ENCODE peak calls at places on chromosomes 12 and 14, in ten cellular contexts. One of them, this sample, is unnamed.

GRCh38 chr12:60535363-60535762 is 939.5 kb downstream of the SLC16A7 start:
- DNase-seq in choroid plexus epithelial cell: peak; percentile 2
- DNase-seq in substantia nigra: no peak
- DNase-seq in hepatic stellate cell: no peak
- DNase-seq in GM06990: no peak
- DNase-seq in CD4-positive, alpha-beta memory T cell: no peak
- DNase-seq in BE2C: no peak
- DNase-seq in brain microvascular endothelial cell: no peak
- DNase-seq in T-helper 2 cell: no peak
- DNase-seq in astrocyte of the cerebellum: no peak
- DNase-seq in this sample: no peak

GRCh38 chr12:93990832-93991748 is 157.3 kb upstream of the PLXNC1 start:
- DNase-seq in choroid plexus epithelial cell: peak; percentile 73
- DNase-seq in substantia nigra: peak; percentile 32
- DNase-seq in hepatic stellate cell: peak; percentile 22
- DNase-seq in GM06990: no peak
- DNase-seq in CD4-positive, alpha-beta memory T cell: no peak
- DNase-seq in BE2C: peak; percentile 36
- DNase-seq in brain microvascular endothelial cell: peak; percentile 58
- DNase-seq in T-helper 2 cell: no peak
- DNase-seq in astrocyte of the cerebellum: peak; percentile 27
- DNase-seq in this sample: peak; percentile 13

GRCh38 chr12:16349132-16349463 is 1.7 kb downstream of the MGST1 start:
- DNase-seq in choroid plexus epithelial cell: peak; percentile 96
- DNase-seq in substantia nigra: no peak
- DNase-seq in hepatic stellate cell: peak; percentile 33
- DNase-seq in GM06990: no peak
- DNase-seq in CD4-positive, alpha-beta memory T cell: no peak
- DNase-seq in BE2C: no peak
- DNase-seq in brain microvascular endothelial cell: peak; percentile 95
- DNase-seq in T-helper 2 cell: no peak
- DNase-seq in astrocyte of the cerebellum: peak; percentile 79
- DNase-seq in this sample: no peak

GRCh38 chr12:120799417-120800045 is 73.9 kb downstream of the ACADS start:
- DNase-seq in choroid plexus epithelial cell: no peak
- DNase-seq in substantia nigra: no peak
- DNase-seq in hepatic stellate cell: no peak
- DNase-seq in GM06990: no peak
- DNase-seq in CD4-positive, alpha-beta memory T cell: no peak
- DNase-seq in BE2C: no peak
- DNase-seq in brain microvascular endothelial cell: no peak
- DNase-seq in T-helper 2 cell: no peak
- DNase-seq in astrocyte of the cerebellum: no peak
- DNase-seq in this sample: no peak

GRCh38 chr12:56120158-56120846 is 2.2 kb downstream of the ZC3H10 start:
- DNase-seq in choroid plexus epithelial cell: peak; percentile 16
- DNase-seq in substantia nigra: no peak
- DNase-seq in hepatic stellate cell: no peak
- DNase-seq in GM06990: no peak
- DNase-seq in CD4-positive, alpha-beta memory T cell: no peak
- DNase-seq in BE2C: no peak
- DNase-seq in brain microvascular endothelial cell: no peak
- DNase-seq in T-helper 2 cell: no peak
- DNase-seq in astrocyte of the cerebellum: no peak
- DNase-seq in this sample: no peak

GRCh38 chr14:66137076-66137475 is 349.1 kb upstream of the CCDC196 start:
- DNase-seq in choroid plexus epithelial cell: no peak
- DNase-seq in substantia nigra: no peak
- DNase-seq in hepatic stellate cell: no peak
- DNase-seq in GM06990: no peak
- DNase-seq in CD4-positive, alpha-beta memory T cell: no peak
- DNase-seq in BE2C: no peak
- DNase-seq in brain microvascular endothelial cell: no peak
- DNase-seq in T-helper 2 cell: no peak
- DNase-seq in astrocyte of the cerebellum: no peak
- DNase-seq in this sample: no peak

GRCh38 chr12:21527451-21528180 is 1.5 kb downstream of the SPX start:
- DNase-seq in choroid plexus epithelial cell: peak; percentile 48
- DNase-seq in substantia nigra: peak; percentile 61
- DNase-seq in hepatic stellate cell: peak; percentile 40
- DNase-seq in GM06990: peak; percentile 64
- DNase-seq in CD4-positive, alpha-beta memory T cell: peak; percentile 58
- DNase-seq in BE2C: peak; percentile 75
- DNase-seq in brain microvascular endothelial cell: peak; percentile 25
- DNase-seq in T-helper 2 cell: peak; percentile 37
- DNase-seq in astrocyte of the cerebellum: no peak
- DNase-seq in this sample: no peak

GRCh38 chr12:117977373-117977772 is 8.6 kb upstream of the KSR2 start:
- DNase-seq in choroid plexus epithelial cell: no peak
- DNase-seq in substantia nigra: no peak
- DNase-seq in hepatic stellate cell: no peak
- DNase-seq in GM06990: no peak
- DNase-seq in CD4-positive, alpha-beta memory T cell: no peak
- DNase-seq in BE2C: no peak
- DNase-seq in brain microvascular endothelial cell: no peak
- DNase-seq in T-helper 2 cell: no peak
- DNase-seq in astrocyte of the cerebellum: no peak
- DNase-seq in this sample: no peak

GRCh38 chr14:96861568-96862310 is 64.6 kb downstream of the VRK1 start:
- DNase-seq in choroid plexus epithelial cell: no peak
- DNase-seq in substantia nigra: no peak
- DNase-seq in hepatic stellate cell: no peak
- DNase-seq in GM06990: no peak
- DNase-seq in CD4-positive, alpha-beta memory T cell: no peak
- DNase-seq in BE2C: no peak
- DNase-seq in brain microvascular endothelial cell: no peak
- DNase-seq in T-helper 2 cell: no peak
- DNase-seq in astrocyte of the cerebellum: no peak
- DNase-seq in this sample: no peak

GRCh38 chr12:93380480-93381121 is 2.9 kb downstream of the NUDT4 start:
- DNase-seq in choroid plexus epithelial cell: peak; percentile 62
- DNase-seq in substantia nigra: no peak
- DNase-seq in hepatic stellate cell: peak; percentile 30
- DNase-seq in GM06990: no peak
- DNase-seq in CD4-positive, alpha-beta memory T cell: no peak
- DNase-seq in BE2C: peak; percentile 12
- DNase-seq in brain microvascular endothelial cell: no peak
- DNase-seq in T-helper 2 cell: no peak
- DNase-seq in astrocyte of the cerebellum: no peak
- DNase-seq in this sample: no peak

GRCh38 chr14:57725399-57726077 is 140.4 kb downstream of the SLC35F4 start:
- DNase-seq in choroid plexus epithelial cell: peak; percentile 60
- DNase-seq in substantia nigra: no peak
- DNase-seq in hepatic stellate cell: no peak
- DNase-seq in GM06990: no peak
- DNase-seq in CD4-positive, alpha-beta memory T cell: no peak
- DNase-seq in BE2C: no peak
- DNase-seq in brain microvascular endothelial cell: peak; percentile 63
- DNase-seq in T-helper 2 cell: no peak
- DNase-seq in astrocyte of the cerebellum: no peak
- DNase-seq in this sample: no peak

GRCh38 chr12:87300-87699 is 20.7 kb downstream of the IQSEC3 start:
- DNase-seq in choroid plexus epithelial cell: peak; percentile 49
- DNase-seq in substantia nigra: no peak
- DNase-seq in hepatic stellate cell: no peak
- DNase-seq in GM06990: no peak
- DNase-seq in CD4-positive, alpha-beta memory T cell: no peak
- DNase-seq in BE2C: no peak
- DNase-seq in brain microvascular endothelial cell: no peak
- DNase-seq in T-helper 2 cell: no peak
- DNase-seq in astrocyte of the cerebellum: no peak
- DNase-seq in this sample: no peak

GRCh38 chr14:59187802-59188460 is 536 bp upstream of the DAAM1 start:
- DNase-seq in choroid plexus epithelial cell: no peak
- DNase-seq in substantia nigra: peak; percentile 12
- DNase-seq in hepatic stellate cell: peak; percentile 11
- DNase-seq in GM06990: no peak
- DNase-seq in CD4-positive, alpha-beta memory T cell: peak; percentile 58
- DNase-seq in BE2C: peak; percentile 50
- DNase-seq in brain microvascular endothelial cell: no peak
- DNase-seq in T-helper 2 cell: peak; percentile 37
- DNase-seq in astrocyte of the cerebellum: no peak
- DNase-seq in this sample: no peak

GRCh38 chr14:63465347-63465746 is 77.8 kb downstream of the PPP2R5E start:
- DNase-seq in choroid plexus epithelial cell: no peak
- DNase-seq in substantia nigra: no peak
- DNase-seq in hepatic stellate cell: no peak
- DNase-seq in GM06990: no peak
- DNase-seq in CD4-positive, alpha-beta memory T cell: no peak
- DNase-seq in BE2C: no peak
- DNase-seq in brain microvascular endothelial cell: no peak
- DNase-seq in T-helper 2 cell: no peak
- DNase-seq in astrocyte of the cerebellum: no peak
- DNase-seq in this sample: no peak

GRCh38 chr12:48882325-48882687 is 16.6 kb upstream of the RND1 start:
- DNase-seq in choroid plexus epithelial cell: peak; percentile 39
- DNase-seq in substantia nigra: no peak
- DNase-seq in hepatic stellate cell: peak; percentile 52
- DNase-seq in GM06990: no peak
- DNase-seq in CD4-positive, alpha-beta memory T cell: no peak
- DNase-seq in BE2C: no peak
- DNase-seq in brain microvascular endothelial cell: peak; percentile 68
- DNase-seq in T-helper 2 cell: no peak
- DNase-seq in astrocyte of the cerebellum: no peak
- DNase-seq in this sample: no peak

GRCh38 chr14:49633650-49634546 is 1.1 kb downstream of the DNAAF2 start:
- DNase-seq in choroid plexus epithelial cell: peak; percentile 98
- DNase-seq in substantia nigra: peak; percentile 94
- DNase-seq in hepatic stellate cell: peak; percentile 89
- DNase-seq in GM06990: peak; percentile 96
- DNase-seq in CD4-positive, alpha-beta memory T cell: peak; percentile 94
- DNase-seq in BE2C: peak; percentile 97
- DNase-seq in brain microvascular endothelial cell: peak; percentile 88
- DNase-seq in T-helper 2 cell: peak; percentile 89
- DNase-seq in astrocyte of the cerebellum: peak; percentile 90
- DNase-seq in this sample: peak; percentile 93

GRCh38 chr14:104460920-104461651 is 118.5 kb upstream of the C14orf180 start:
- DNase-seq in choroid plexus epithelial cell: no peak
- DNase-seq in substantia nigra: no peak
- DNase-seq in hepatic stellate cell: no peak
- DNase-seq in GM06990: no peak
- DNase-seq in CD4-positive, alpha-beta memory T cell: no peak
- DNase-seq in BE2C: no peak
- DNase-seq in brain microvascular endothelial cell: no peak
- DNase-seq in T-helper 2 cell: no peak
- DNase-seq in astrocyte of the cerebellum: no peak
- DNase-seq in this sample: no peak

GRCh38 chr12:52395761-52396434 is 10.2 kb downstream of the KRT82 start:
- DNase-seq in choroid plexus epithelial cell: peak; percentile 36
- DNase-seq in substantia nigra: no peak
- DNase-seq in hepatic stellate cell: no peak
- DNase-seq in GM06990: no peak
- DNase-seq in CD4-positive, alpha-beta memory T cell: no peak
- DNase-seq in BE2C: no peak
- DNase-seq in brain microvascular endothelial cell: no peak
- DNase-seq in T-helper 2 cell: no peak
- DNase-seq in astrocyte of the cerebellum: no peak
- DNase-seq in this sample: no peak

GRCh38 chr14:53391631-53392030 is 238.5 kb upstream of the DDHD1 start:
- DNase-seq in choroid plexus epithelial cell: peak; percentile 35
- DNase-seq in substantia nigra: no peak
- DNase-seq in hepatic stellate cell: peak; percentile 12
- DNase-seq in GM06990: no peak
- DNase-seq in CD4-positive, alpha-beta memory T cell: no peak
- DNase-seq in BE2C: no peak
- DNase-seq in brain microvascular endothelial cell: peak; percentile 75
- DNase-seq in T-helper 2 cell: no peak
- DNase-seq in astrocyte of the cerebellum: peak; percentile 43
- DNase-seq in this sample: no peak

GRCh38 chr12:102891756-102892155 is 25.3 kb downstream of the PAH start:
- DNase-seq in choroid plexus epithelial cell: no peak
- DNase-seq in substantia nigra: no peak
- DNase-seq in hepatic stellate cell: no peak
- DNase-seq in GM06990: no peak
- DNase-seq in CD4-positive, alpha-beta memory T cell: no peak
- DNase-seq in BE2C: no peak
- DNase-seq in brain microvascular endothelial cell: no peak
- DNase-seq in T-helper 2 cell: no peak
- DNase-seq in astrocyte of the cerebellum: no peak
- DNase-seq in this sample: no peak

GRCh38 chr12:77667101-77667500 is 163.6 kb upstream of the NAV3 start:
- DNase-seq in choroid plexus epithelial cell: peak; percentile 94
- DNase-seq in substantia nigra: no peak
- DNase-seq in hepatic stellate cell: no peak
- DNase-seq in GM06990: no peak
- DNase-seq in CD4-positive, alpha-beta memory T cell: no peak
- DNase-seq in BE2C: no peak
- DNase-seq in brain microvascular endothelial cell: peak; percentile 98
- DNase-seq in T-helper 2 cell: no peak
- DNase-seq in astrocyte of the cerebellum: peak; percentile 90
- DNase-seq in this sample: peak; percentile 97

GRCh38 chr12:11727133-11727664 is 77.7 kb downstream of the ETV6 start:
- DNase-seq in choroid plexus epithelial cell: no peak
- DNase-seq in substantia nigra: no peak
- DNase-seq in hepatic stellate cell: no peak
- DNase-seq in GM06990: peak; percentile 74
- DNase-seq in CD4-positive, alpha-beta memory T cell: peak; percentile 72
- DNase-seq in BE2C: no peak
- DNase-seq in brain microvascular endothelial cell: no peak
- DNase-seq in T-helper 2 cell: peak; percentile 13
- DNase-seq in astrocyte of the cerebellum: no peak
- DNase-seq in this sample: no peak

GRCh38 chr14:95183532-95184412 is 26.4 kb upstream of the DICER1 start:
- DNase-seq in choroid plexus epithelial cell: peak; percentile 54
- DNase-seq in substantia nigra: no peak
- DNase-seq in hepatic stellate cell: no peak
- DNase-seq in GM06990: no peak
- DNase-seq in CD4-positive, alpha-beta memory T cell: no peak
- DNase-seq in BE2C: no peak
- DNase-seq in brain microvascular endothelial cell: peak; percentile 31
- DNase-seq in T-helper 2 cell: no peak
- DNase-seq in astrocyte of the cerebellum: no peak
- DNase-seq in this sample: no peak

GRCh38 chr12:122097641-122098364 is 19.2 kb downstream of the MLXIP start:
- DNase-seq in choroid plexus epithelial cell: peak; percentile 58
- DNase-seq in substantia nigra: peak; percentile 39
- DNase-seq in hepatic stellate cell: no peak
- DNase-seq in GM06990: no peak
- DNase-seq in CD4-positive, alpha-beta memory T cell: no peak
- DNase-seq in BE2C: peak; percentile 62
- DNase-seq in brain microvascular endothelial cell: no peak
- DNase-seq in T-helper 2 cell: no peak
- DNase-seq in astrocyte of the cerebellum: no peak
- DNase-seq in this sample: no peak

GRCh38 chr14:90677484-90678045 is 138.7 kb downstream of the TTC7B start:
- DNase-seq in choroid plexus epithelial cell: peak; percentile 71
- DNase-seq in substantia nigra: no peak
- DNase-seq in hepatic stellate cell: peak; percentile 54
- DNase-seq in GM06990: no peak
- DNase-seq in CD4-positive, alpha-beta memory T cell: peak; percentile 15
- DNase-seq in BE2C: no peak
- DNase-seq in brain microvascular endothelial cell: peak; percentile 12
- DNase-seq in T-helper 2 cell: no peak
- DNase-seq in astrocyte of the cerebellum: peak; percentile 28
- DNase-seq in this sample: peak; percentile 9

GRCh38 chr12:90250041-90250440 is 541.4 kb upstream of the ATP2B1 start:
- DNase-seq in choroid plexus epithelial cell: no peak
- DNase-seq in substantia nigra: no peak
- DNase-seq in hepatic stellate cell: no peak
- DNase-seq in GM06990: no peak
- DNase-seq in CD4-positive, alpha-beta memory T cell: no peak
- DNase-seq in BE2C: no peak
- DNase-seq in brain microvascular endothelial cell: no peak
- DNase-seq in T-helper 2 cell: no peak
- DNase-seq in astrocyte of the cerebellum: no peak
- DNase-seq in this sample: no peak

GRCh38 chr12:6282453-6282840 is 28.0 kb upstream of the PLEKHG6 start:
- DNase-seq in choroid plexus epithelial cell: no peak
- DNase-seq in substantia nigra: no peak
- DNase-seq in hepatic stellate cell: no peak
- DNase-seq in GM06990: no peak
- DNase-seq in CD4-positive, alpha-beta memory T cell: no peak
- DNase-seq in BE2C: no peak
- DNase-seq in brain microvascular endothelial cell: no peak
- DNase-seq in T-helper 2 cell: no peak
- DNase-seq in astrocyte of the cerebellum: no peak
- DNase-seq in this sample: no peak

GRCh38 chr14:102187044-102187443 is 47.3 kb downstream of the WDR20 start:
- DNase-seq in choroid plexus epithelial cell: peak; percentile 82
- DNase-seq in substantia nigra: no peak
- DNase-seq in hepatic stellate cell: peak; percentile 80
- DNase-seq in GM06990: no peak
- DNase-seq in CD4-positive, alpha-beta memory T cell: no peak
- DNase-seq in BE2C: no peak
- DNase-seq in brain microvascular endothelial cell: peak; percentile 66
- DNase-seq in T-helper 2 cell: no peak
- DNase-seq in astrocyte of the cerebellum: peak; percentile 82
- DNase-seq in this sample: peak; percentile 46